ENCODE peak calls at places on chromosome 16, in four cellular contexts. Y is activated T-cell treated with anti-CD3 and anti-CD28 coated beads for 1 hour, U is T-cell, E is NCI-H1105 treated with DMSO at 0.1 percent for 48 hours. A is an unnamed sample.

GRCh38 chr16:16027728-16028310 is 78.4 kb downstream of the ABCC1 start:
- DNase-seq in U (no peak), E (no peak), Y (no peak), A (no peak)

GRCh38 chr16:1926223-1926718 is 8.1 kb upstream of the HS3ST6 start:
- DNase-seq in E (no peak), U (no peak), Y (no peak), A (no peak)

GRCh38 chr16:82037251-82037650 is 2.2 kb downstream of the HSD17B2 start:
- DNase-seq in Y (no peak), U (no peak), E (no peak), A (no peak)

GRCh38 chr16:78639775-78640174 is 540.3 kb downstream of the WWOX start:
- DNase-seq in U (no peak), Y (no peak), E (no peak), A (no peak)

GRCh38 chr16:15041260-15042011 is 14.4 kb downstream of the NTAN1 start:
- DNase-seq in U (no peak), E (no peak), Y (no peak), A (peak)

GRCh38 chr16:61654962-61655361 is 381.3 kb downstream of the CDH8 start:
- DNase-seq in E (no peak), Y (no peak), U (no peak), A (no peak)

GRCh38 chr16:89000207-89000959 is 23.4 kb upstream of the CBFA2T3 start:
- DNase-seq in Y (no peak), U (no peak), E (no peak), A (no peak)

GRCh38 chr16:2497641-2498040 is 16.1 kb upstream of the ATP6V0C start:
- DNase-seq in U (no peak), E (no peak), Y (no peak), A (no peak)

GRCh38 chr16:50235581-50235980 is 30.8 kb upstream of the ADCY7 start:
- DNase-seq in U (no peak), E (no peak), Y (no peak), A (no peak)

GRCh38 chr16:2720719-2721633 is 952 bp upstream of the PRSS27 start:
- DNase-seq in Y (peak), E (peak), U (peak), A (peak)

GRCh38 chr16:55543470-55543869 is 23.0 kb upstream of the CAPNS2 start:
- DNase-seq in U (no peak), E (peak), Y (no peak), A (peak)

GRCh38 chr16:85571813-85572619 is 41.1 kb upstream of the GSE1 start:
- DNase-seq in U (no peak), Y (no peak), E (no peak), A (no peak)

GRCh38 chr16:85080923-85081498 is 31.3 kb downstream of the CIBAR2 start:
- DNase-seq in E (no peak), U (no peak), Y (no peak), A (no peak)

GRCh38 chr16:73504591-73504990 is 456.7 kb upstream of the ZFHX3 start:
- DNase-seq in U (no peak), E (no peak), Y (no peak), A (no peak)

GRCh38 chr16:57876210-57876609 is 73.9 kb upstream of the KIFC3 start:
- DNase-seq in Y (no peak), E (no peak), U (no peak), A (no peak)

GRCh38 chr16:65178151-65178550 is 56.3 kb upstream of the CDH11 start:
- DNase-seq in E (no peak), Y (no peak), U (no peak), A (peak)

GRCh38 chr16:28984619-28985135 is at the start of gene LAT:
- DNase-seq in Y (peak), U (peak), E (peak), A (no peak)

GRCh38 chr16:21037168-21037567 is 113.5 kb downstream of the DNAH3 start:
- DNase-seq in Y (no peak), U (no peak), E (no peak), A (no peak)

GRCh38 chr16:66490774-66491715 is 58.9 kb downstream of the TK2 start:
- DNase-seq in E (no peak), U (no peak), Y (no peak), A (no peak)